ENCODE peak calls at places on chromosomes 3 and 15, in nine cellular contexts. R is PC-3, O is HCT116, P is OCI-LY7, D is GM23338, A is hepatocyte, C is SK-N-SH, J is neural progenitor cell, H is MM.1S. U is an unnamed sample.

GRCh38 chr15:26651909-26652308 is 121.0 kb downstream of the GABRB3 start:
- DNase-seq in C (no peak), A (no peak), O (no peak), D (peak), H (no peak), J (no peak), R (no peak), P (no peak), U (no peak)

GRCh38 chr3:155202626-155203025 is 90.9 kb downstream of the STRIT1 start:
- DNase-seq in J (no peak), R (no peak), D (no peak), A (no peak), H (no peak), C (no peak), P (no peak), O (no peak), U (peak)

GRCh38 chr3:133572158-133573053 is 1.1 kb upstream of the CDV3 start:
- DNase-seq in H (peak), J (no peak), C (no peak), P (peak), O (no peak), D (peak), R (no peak), A (peak), U (peak)

GRCh38 chr15:51163843-51164242 is 69.1 kb upstream of the TNFAIP8L3 start:
- DNase-seq in P (no peak), O (no peak), D (peak), R (no peak), C (no peak), J (no peak), H (no peak), A (no peak), U (no peak)

GRCh38 chr15:83559310-83559966 is 94.5 kb upstream of the ADAMTSL3 start:
- DNase-seq in R (peak), J (peak), C (peak), H (peak), A (peak), P (peak), O (peak), D (peak), U (peak)

GRCh38 chr3:161008086-161008485 is 97.1 kb downstream of the B3GALNT1 start:
- DNase-seq in P (no peak), H (no peak), C (no peak), A (no peak), J (no peak), R (peak), O (no peak), D (no peak), U (no peak)

GRCh38 chr15:60520825-60521368 is 42.0 kb upstream of the ICE2 start:
- DNase-seq in D (peak), A (peak), H (peak), C (peak), P (peak), O (peak), R (peak), J (peak), U (peak)

GRCh38 chr3:124504332-124505059 is 225.8 kb upstream of the UMPS start:
- DNase-seq in R (peak), P (no peak), D (no peak), C (no peak), A (no peak), J (no peak), O (no peak), H (no peak), U (peak)

GRCh38 chr15:35546581-35547381 is 816 bp upstream of the DPH6 start:
- DNase-seq in O (no peak), J (no peak), P (no peak), D (peak), R (peak), A (no peak), H (no peak), C (no peak), U (no peak)

GRCh38 chr15:77138167-77138522 is 67.2 kb upstream of the TSPAN3 start:
- DNase-seq in C (no peak), R (peak), J (no peak), A (no peak), O (no peak), P (no peak), H (no peak), D (no peak), U (peak)

GRCh38 chr3:107217161-107217560 is 160.1 kb upstream of the CCDC54 start:
- DNase-seq in C (no peak), D (no peak), R (peak), P (no peak), H (no peak), O (peak), A (no peak), J (no peak), U (peak)

GRCh38 chr3:52895416-52895815 is 1.9 kb downstream of the STIMATE start:
- DNase-seq in C (no peak), P (no peak), J (no peak), D (no peak), O (no peak), H (no peak), A (no peak), R (no peak), U (no peak)

DNA sequence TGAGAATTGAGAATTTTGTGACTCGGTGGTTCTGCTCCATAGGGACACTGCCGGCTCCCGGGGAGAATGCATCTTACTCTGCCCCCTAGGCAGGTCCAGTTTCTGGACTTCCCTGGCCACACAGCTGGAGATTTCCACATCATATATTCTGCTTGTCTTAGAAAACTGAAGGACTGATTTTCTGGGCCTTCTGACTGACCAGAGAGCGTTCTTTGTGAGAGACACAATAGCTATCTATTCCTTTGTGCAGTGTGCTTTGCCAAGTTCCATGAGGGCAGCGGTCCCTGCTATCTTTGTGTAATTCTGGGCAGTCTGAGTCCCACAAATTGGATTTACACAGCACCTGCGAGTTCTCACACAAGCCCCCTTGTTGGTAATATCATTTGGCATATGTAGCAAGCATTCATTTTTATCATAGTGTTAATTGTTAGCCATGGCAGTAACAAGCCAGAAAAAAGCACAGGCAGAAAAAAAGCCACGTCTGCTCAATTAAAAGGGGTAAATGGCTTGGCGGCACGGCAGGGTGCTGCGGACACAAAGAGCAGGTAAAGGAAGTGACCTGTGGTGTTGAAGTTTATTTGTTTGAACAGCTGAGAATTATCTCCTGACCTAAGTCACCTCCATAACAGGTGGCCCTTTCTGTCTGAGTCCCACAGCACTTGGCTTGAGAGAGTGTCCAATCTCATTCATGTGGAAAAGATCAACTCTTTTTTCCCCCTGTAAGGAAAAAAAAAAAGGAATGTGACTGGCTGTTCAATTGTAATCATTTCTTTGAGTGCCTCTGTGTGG is 688.8 kb downstream of the TUSC7 start:
- DNase-seq in H (no peak), A (no peak), R (no peak), J (peak), D (peak), O (no peak), C (no peak), P (no peak), U (no peak)
- TF ChIP-seq EZH2phosphoT487 in H (no peak), A (no peak), R (no peak), J (no peak), D (no peak), O (no peak), C (no peak), P (no peak), U (no peak)

DNA sequence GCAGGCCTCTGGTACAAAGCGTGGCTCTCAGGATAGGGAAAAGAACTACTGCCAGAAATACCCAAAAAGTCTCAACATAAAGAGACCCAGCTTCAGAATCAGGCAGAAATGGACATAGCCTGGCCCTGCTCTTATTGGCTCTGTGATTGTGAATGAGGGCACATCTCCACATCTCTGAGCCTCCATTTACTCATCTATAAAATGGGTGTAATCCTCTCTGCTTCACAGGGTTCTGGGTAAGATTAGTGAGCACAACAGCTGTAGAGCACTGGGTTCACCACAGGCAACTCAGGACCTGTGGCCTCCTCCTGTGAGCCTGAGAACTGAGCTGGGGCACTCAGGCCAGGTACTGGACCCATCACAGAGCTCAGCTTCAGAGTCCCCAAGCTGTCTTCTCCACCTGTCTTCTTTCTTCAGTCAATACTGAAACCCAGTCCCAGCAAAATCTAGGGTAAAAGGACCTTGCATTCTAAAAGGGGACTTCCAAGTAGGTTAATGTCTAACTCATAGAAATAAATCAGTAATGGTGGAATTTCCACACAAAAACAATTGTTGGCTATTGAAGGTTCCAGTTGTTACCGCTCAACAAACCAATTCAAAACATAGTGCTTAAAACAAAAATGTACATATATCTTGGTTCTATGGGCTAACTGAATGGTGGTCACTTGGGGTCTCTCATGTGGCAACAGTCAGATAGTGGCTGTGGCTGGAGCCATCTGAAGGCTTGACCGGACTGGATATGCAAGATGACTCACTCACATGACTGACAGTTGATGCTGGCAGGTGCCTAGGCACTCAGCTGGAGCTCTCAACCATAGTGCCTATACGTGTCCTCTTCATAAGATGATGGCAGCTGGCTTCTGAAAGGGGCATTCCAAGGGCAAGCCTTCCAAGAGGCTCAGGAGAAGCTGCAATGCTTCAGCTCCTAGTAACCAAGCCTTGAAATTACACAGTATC is 47.3 kb downstream of the TRIM42 start:
- DNase-seq in J (no peak), P (no peak), R (no peak), H (no peak), O (no peak), C (no peak), A (no peak), D (no peak), U (no peak)
- H2AFZ ChIP-seq in J (no peak), P (no peak), R (no peak), H (no peak), O (no peak), C (no peak), A (no peak), D (no peak), U (no peak)

GRCh38 chr15:66714543-66714981 is 12.5 kb downstream of the SMAD6 start:
- DNase-seq in A (peak), P (no peak), H (no peak), R (no peak), J (peak), O (no peak), C (no peak), D (no peak), U (peak)
- H3K4me3 ChIP-seq in A (no peak), P (peak), H (peak), R (no peak), J (no peak), O (no peak), C (no peak), D (no peak), U (peak)

DNA sequence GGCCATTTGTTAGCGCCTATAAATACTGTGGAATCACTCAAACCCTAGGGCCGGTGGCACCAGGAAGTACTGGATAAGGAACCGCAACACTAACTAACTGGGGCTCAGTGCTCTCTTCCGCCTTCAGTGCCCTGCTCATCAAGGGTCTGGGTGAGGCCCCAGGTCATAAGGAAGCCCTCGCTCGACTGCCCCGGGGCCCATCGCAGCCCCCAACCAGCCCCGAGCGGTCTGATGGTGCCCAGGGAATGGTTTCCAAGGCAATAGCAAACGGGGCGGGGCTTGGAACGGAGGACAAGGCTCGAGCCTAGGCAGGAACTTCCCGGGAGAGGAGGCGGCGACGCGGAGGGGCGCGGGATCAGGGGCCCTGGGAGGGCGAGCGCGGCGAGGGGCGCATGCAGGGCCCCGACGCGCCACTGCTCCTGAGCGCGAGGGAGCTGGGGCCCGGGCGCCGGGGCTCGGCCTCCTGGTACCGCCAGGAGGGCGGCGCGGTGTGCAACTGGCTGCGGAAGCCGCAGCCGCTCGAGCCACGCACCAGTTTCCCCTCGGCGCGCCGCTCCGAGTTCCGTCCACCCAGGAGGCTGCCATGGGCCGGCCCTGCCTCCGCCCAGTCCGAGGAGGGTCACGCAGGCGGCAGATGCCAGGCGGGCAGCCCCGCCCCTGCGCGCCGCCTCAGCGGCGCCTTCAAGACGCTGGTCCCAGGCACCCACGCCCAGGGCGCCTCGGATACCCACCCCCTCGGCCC is at the start of gene TTLL3:
- DNase-seq in J (peak), O (no peak), H (peak), R (peak), P (peak), D (peak), C (peak), A (peak), U (peak)
- TF ChIP-seq EZH2phosphoT487 in J (no peak), O (no peak), H (no peak), R (no peak), P (no peak), D (no peak), C (no peak), A (no peak), U (no peak)

GRCh38 chr3:174325834-174326705 is 533.1 kb upstream of the NAALADL2 start:
- DNase-seq in H (no peak), R (no peak), P (no peak), J (no peak), A (no peak), D (peak), O (no peak), C (no peak), U (peak)
- H2AFZ ChIP-seq in H (no peak), R (no peak), P (no peak), J (no peak), A (no peak), D (peak), O (no peak), C (peak), U (peak)

DNA sequence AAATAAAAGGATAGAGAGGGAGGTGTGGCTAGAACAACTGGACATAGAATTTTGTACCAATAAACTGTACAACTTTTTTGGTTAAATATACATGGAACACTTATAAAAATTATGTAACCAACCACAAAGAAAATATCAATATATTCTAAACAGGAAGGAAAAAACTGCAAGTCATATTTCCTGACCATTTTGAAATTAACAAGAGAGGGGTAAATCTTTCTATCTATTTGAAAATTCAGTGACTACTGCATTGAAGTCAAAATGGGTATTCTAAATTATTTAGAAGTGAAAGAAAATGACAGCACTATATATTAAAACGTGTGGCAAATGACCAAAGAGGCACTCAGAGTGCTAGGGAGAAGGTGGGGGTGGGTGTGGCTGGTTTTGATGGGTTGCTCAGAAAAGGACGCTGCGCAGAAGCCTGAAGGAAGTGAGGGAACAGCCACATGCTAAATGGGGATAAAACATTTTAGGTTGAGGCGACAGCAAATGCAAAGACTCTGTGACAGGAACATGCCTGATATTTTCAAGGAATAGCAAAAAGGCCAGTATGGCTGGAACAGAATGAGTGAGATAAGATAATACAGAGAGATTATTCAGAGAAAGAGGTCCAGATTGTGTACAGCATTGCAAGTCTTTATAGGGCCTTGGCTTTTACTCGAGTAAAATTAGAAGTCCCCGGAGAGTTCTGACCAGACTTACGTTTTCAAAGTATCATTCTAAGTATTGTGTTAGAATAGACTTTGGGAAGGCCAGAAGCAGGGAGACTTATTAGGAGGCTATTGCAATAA is 41.1 kb downstream of the ERICH6 start:
- DNase-seq in A (no peak), P (no peak), R (no peak), C (no peak), J (no peak), O (no peak), H (no peak), D (no peak), U (no peak)
- H3K4me3 ChIP-seq in A (no peak), P (no peak), R (no peak), C (no peak), J (no peak), O (no peak), H (no peak), D (no peak), U (no peak)

GRCh38 chr15:81185896-81186295 is 10.8 kb upstream of the IL16 start:
- DNase-seq in J (no peak), O (no peak), P (no peak), R (no peak), H (no peak), C (no peak), A (no peak), D (no peak), U (no peak)

GRCh38 chr15:81191701-81192100 is 5.0 kb upstream of the IL16 start:
- DNase-seq in R (no peak), O (no peak), A (no peak), C (no peak), H (no peak), D (no peak), P (no peak), J (no peak), U (no peak)

GRCh38 chr15:81188354-81188753 is 8.3 kb upstream of the IL16 start:
- DNase-seq in R (no peak), O (no peak), P (no peak), C (no peak), A (no peak), J (no peak), D (no peak), H (no peak), U (no peak)

GRCh38 chr15:81190922-81191507 is 5.7 kb upstream of the IL16 start:
- DNase-seq in R (no peak), C (no peak), A (no peak), J (no peak), D (no peak), P (no peak), O (no peak), H (no peak), U (no peak)

GRCh38 chr15:81189583-81190283 is 6.9 kb upstream of the IL16 start:
- DNase-seq in A (peak), O (no peak), D (no peak), R (no peak), H (no peak), P (no peak), J (no peak), C (no peak), U (peak)
- TF ChIP-seq EZH2phosphoT487 in A (no peak), O (no peak), D (no peak), R (no peak), H (no peak), P (no peak), J (no peak), C (no peak), U (peak)

GRCh38 chr3:100706365-100706764 is 2.9 kb upstream of the TFG start:
- DNase-seq in A (no peak), J (no peak), C (no peak), H (no peak), R (peak), D (no peak), O (no peak), P (no peak), U (peak)
- H2AFZ ChIP-seq in A (no peak), J (no peak), C (peak), H (no peak), R (peak), D (no peak), O (no peak), P (no peak), U (no peak)

U was measured in GM23248.